ENCODE peak calls at places on chromosomes 12 and 14, in eight cellular contexts. E, O, Q, C, Z, B, S and P are unnamed samples.

GRCh38 chr14:86640288-86640687 is 1110.3 kb downstream of the FLRT2 start:
- DNase-seq in E (no peak), O (no peak), Q (no peak), C (no peak), Z (no peak), B (no peak), S (no peak), P (no peak)

GRCh38 chr12:43480591-43480990 is 71.4 kb downstream of the ADAMTS20 start:
- DNase-seq in E (no peak), O (no peak), Q (no peak), C (no peak), Z (no peak), B (no peak), S (no peak), P (no peak)

GRCh38 chr12:15829949-15830348 is 40.8 kb upstream of the EPS8 start:
- DNase-seq in E (no peak), O (no peak), Q (peak), C (no peak), Z (peak), B (no peak), S (peak), P (no peak)

GRCh38 chr12:104669851-104670337 is 213.1 kb downstream of the CHST11 start:
- DNase-seq in E (no peak), O (no peak), Q (peak), C (no peak), Z (peak), B (peak), S (peak), P (peak)

GRCh38 chr12:118377891-118378470 is 1.6 kb downstream of the SUDS3 start:
- DNase-seq in E (peak), O (peak), Q (peak), C (peak), Z (peak), B (peak), S (peak), P (peak)

GRCh38 chr12:53378705-53379388 is 1.1 kb upstream of the SP1 start:
- DNase-seq in E (no peak), O (no peak), Q (no peak), C (no peak), Z (no peak), B (no peak), S (no peak), P (peak)

GRCh38 chr12:13734753-13735152 is 246.6 kb downstream of the GRIN2B start:
- DNase-seq in E (no peak), O (no peak), Q (no peak), C (no peak), Z (peak), B (no peak), S (no peak), P (no peak)

GRCh38 chr12:94244165-94245133 is 96.1 kb downstream of the PLXNC1 start:
- DNase-seq in E (no peak), O (no peak), Q (no peak), C (no peak), Z (no peak), B (peak), S (no peak), P (no peak)

GRCh38 chr14:22882529-22883190 is 362 bp upstream of the REM2 start:
- DNase-seq in E (peak), O (peak), Q (no peak), C (peak), Z (peak), B (no peak), S (peak), P (peak)

GRCh38 chr12:87155616-87156015 is 873.6 kb downstream of the C12orf50 start:
- DNase-seq in E (no peak), O (no peak), Q (no peak), C (no peak), Z (peak), B (no peak), S (peak), P (peak)

GRCh38 chr12:116933101-116933500 is 22.4 kb downstream of the FBXW8 start:
- DNase-seq in E (no peak), O (no peak), Q (no peak), C (no peak), Z (no peak), B (no peak), S (no peak), P (no peak)

GRCh38 chr14:85622106-85622505 is 92.2 kb downstream of the FLRT2 start:
- DNase-seq in E (no peak), O (no peak), Q (no peak), C (no peak), Z (peak), B (no peak), S (no peak), P (no peak)

GRCh38 chr14:91117960-91118359 is 4.1 kb downstream of the DGLUCY start:
- DNase-seq in E (no peak), O (no peak), Q (no peak), C (no peak), Z (no peak), B (no peak), S (no peak), P (no peak)

GRCh38 chr12:14560904-14561574 is 6.6 kb downstream of the PLBD1 start:
- DNase-seq in E (no peak), O (peak), Q (no peak), C (no peak), Z (no peak), B (no peak), S (no peak), P (no peak)

DNA sequence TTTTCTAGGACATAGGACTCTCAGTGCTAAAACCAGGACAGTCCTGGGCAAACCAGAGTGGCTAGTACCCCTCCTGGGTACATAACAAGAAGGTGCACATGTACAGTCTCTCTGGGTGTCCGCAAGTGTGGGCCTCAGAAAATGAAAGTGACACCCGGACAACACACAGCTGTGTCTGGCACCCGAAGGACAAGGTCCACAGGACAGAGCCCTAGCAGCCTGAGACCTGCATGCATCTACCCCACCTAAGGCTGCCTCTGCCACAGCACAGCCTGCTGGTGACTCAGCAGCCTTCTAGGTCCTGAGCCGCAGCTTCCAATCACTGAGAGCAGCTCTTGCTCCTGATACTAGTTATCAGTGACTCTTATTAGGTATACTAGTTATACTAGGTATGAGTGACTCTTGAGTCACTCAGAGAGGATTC is 784.1 kb upstream of the TBX3 start:
- DNase-seq in E (no peak), O (no peak), Q (no peak), C (no peak), Z (peak), B (no peak), S (no peak), P (no peak)
- TF ChIP-seq CTCF in E (no peak), O (no peak), Q (no peak), C (no peak), Z (no peak), B (no peak), S (peak), P (no peak)

DNA sequence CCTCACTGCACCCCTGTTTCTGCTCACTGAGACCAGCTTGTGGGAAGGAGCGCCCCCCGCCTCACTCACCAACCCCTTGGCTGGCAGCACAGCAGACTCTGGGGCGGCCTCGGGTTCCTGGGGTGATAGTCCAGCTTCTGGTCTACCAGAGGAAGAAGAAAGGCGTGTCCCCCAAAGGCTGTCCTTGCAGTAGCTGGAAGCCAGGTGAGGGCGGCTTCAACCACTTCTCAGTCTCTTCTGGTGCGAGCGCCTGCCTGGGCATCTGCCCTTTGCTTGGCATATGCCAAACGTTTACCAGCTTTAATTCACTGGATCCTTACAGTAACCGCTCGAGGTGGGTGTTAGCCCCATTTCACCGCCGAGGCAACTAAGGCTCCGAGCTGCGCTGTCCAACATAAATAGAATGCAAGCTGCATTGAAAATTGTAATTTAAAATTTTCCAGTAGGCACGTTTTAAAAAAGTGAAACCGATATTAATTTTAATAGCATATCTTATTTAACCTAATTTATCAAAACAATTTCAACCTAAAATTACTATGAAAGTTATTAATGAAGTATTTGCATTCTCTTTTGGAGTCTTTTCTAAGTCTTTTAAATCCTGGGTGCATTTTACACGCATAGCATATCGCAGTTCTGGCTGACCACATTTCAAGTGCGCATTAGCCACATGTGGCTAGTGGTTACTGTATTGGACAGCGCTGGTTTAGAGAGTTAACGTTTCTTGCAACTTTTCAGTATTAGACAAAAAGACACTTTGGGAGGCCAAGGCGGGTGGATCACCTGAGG is 872 bp downstream of the FAM177A1 start:
- DNase-seq in E (no peak), O (no peak), Q (no peak), C (no peak), Z (peak), B (no peak), S (peak), P (peak)
- TF ChIP-seq CTCF in E (no peak), O (no peak), Q (no peak), C (no peak), Z (no peak), B (no peak), S (no peak), P (no peak)

DNA sequence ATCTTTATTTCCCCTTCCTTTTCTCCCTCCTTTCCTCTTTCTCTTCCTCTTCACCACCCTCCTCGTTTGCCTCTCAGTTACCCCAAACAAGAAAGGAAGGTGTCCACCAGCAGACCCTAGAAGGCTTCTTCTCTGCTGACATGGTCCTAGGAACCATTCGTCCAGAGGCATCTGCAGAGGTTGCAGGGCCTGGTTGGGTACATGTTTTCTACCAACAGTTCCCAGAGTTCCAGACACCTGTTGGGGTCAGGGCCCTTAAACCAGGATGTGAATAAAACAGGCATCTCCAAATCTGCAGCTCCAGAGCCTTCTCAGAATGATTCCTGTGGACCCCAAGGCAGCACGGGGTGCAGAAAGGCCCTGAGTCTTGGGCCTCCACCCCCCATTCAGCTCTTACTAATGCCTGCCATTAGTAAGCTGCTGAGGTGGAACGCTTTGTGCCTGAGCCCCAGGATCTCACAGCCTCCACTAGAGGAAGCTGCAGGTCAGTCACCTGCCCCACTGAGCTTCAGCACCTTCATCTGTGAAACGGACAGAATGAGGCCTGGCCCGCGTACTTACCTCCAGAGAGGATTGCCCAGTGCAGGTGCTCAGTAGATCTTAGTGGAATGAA is 130.4 kb downstream of the DICER1 start:
- DNase-seq in E (no peak), O (no peak), Q (no peak), C (no peak), Z (no peak), B (no peak), S (no peak), P (no peak)
- TF ChIP-seq CTCF in E (no peak), O (no peak), Q (no peak), C (no peak), Z (no peak), B (no peak), S (no peak), P (no peak)

GRCh38 chr14:37889087-37889486 is 293.7 kb downstream of the TTC6 start:
- DNase-seq in E (no peak), O (no peak), Q (peak), C (no peak), Z (no peak), B (no peak), S (peak), P (no peak)

GRCh38 chr14:37888234-37888633 is 292.8 kb downstream of the TTC6 start:
- DNase-seq in E (no peak), O (no peak), Q (no peak), C (no peak), Z (no peak), B (no peak), S (no peak), P (no peak)

GRCh38 chr14:37894463-37894862 is 299.0 kb downstream of the TTC6 start:
- DNase-seq in E (no peak), O (no peak), Q (no peak), C (no peak), Z (no peak), B (no peak), S (no peak), P (no peak)

GRCh38 chr14:37890095-37890494 is 294.7 kb downstream of the TTC6 start:
- DNase-seq in E (no peak), O (no peak), Q (no peak), C (no peak), Z (no peak), B (no peak), S (no peak), P (no peak)
- TF ChIP-seq CTCF in E (peak), O (peak), Q (no peak), C (peak), Z (no peak), B (no peak), S (no peak), P (no peak)

DNA sequence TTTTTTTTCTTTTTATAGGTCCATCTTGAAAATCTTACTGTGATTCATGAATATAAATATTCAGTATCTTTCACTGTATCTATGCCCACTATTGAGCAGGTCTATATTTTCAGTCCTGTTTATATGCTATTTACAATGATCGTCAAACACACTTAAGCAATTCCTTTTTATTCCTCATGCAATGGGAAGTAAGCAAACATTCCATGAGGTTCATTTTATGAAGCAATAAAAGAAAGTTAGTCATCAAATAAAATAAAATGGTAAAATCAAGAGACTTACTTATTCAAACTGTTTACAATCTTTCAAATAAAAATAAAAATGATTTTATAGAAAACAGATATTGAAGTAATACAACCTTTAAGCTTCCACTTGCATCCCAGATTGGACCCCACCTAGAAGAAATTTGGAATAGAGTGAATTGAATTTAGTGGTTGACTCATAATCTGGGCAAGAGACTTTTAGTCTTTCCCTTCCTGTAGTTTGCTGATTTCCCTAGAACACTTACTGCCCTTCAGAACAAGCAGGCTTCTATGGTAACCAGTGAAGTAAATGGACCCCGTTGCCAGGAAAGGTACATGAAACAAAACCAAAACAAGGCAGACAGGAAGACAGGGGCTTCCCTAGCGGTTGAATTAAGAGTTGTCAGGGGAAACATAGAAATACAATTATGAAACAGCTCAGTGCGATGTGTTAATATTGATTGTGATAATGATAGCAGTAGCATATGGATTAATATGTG is 241.0 kb upstream of the ATP2B1 start:
- DNase-seq in E (no peak), O (peak), Q (peak), C (peak), Z (peak), B (peak), S (peak), P (peak)
- TF ChIP-seq CTCF in E (no peak), O (peak), Q (peak), C (no peak), Z (no peak), B (peak), S (peak), P (peak)

GRCh38 chr12:12181516-12181915 is 85.3 kb downstream of the LRP6 start:
- DNase-seq in E (no peak), O (no peak), Q (no peak), C (no peak), Z (peak), B (no peak), S (peak), P (no peak)

GRCh38 chr12:12180136-12180535 is 86.7 kb downstream of the LRP6 start:
- DNase-seq in E (no peak), O (no peak), Q (no peak), C (no peak), Z (no peak), B (no peak), S (no peak), P (no peak)

GRCh38 chr12:12180575-12180974 is 86.3 kb downstream of the LRP6 start:
- DNase-seq in E (no peak), O (no peak), Q (no peak), C (no peak), Z (no peak), B (no peak), S (no peak), P (no peak)

GRCh38 chr12:12185424-12185823 is 81.4 kb downstream of the LRP6 start:
- DNase-seq in E (no peak), O (no peak), Q (no peak), C (no peak), Z (no peak), B (no peak), S (no peak), P (no peak)

DNA sequence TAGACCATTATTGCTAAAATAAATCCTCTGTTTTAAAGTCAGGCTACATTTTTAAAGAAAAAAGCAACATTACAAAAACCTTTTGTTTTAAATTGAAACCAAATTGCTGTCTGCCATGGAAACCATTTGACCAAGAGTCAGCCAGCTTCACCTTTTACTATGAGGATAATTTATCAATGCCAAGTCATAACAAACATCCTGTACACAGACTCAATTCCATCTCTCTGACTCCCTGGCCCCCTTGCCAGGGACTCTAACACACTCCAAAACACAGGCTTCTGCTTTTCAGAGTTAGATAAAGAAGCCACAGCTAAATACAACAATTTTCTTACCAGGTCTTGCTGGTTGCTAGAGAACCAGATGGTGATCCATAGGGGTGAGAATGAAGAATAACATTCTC is 83.9 kb downstream of the LRP6 start:
- DNase-seq in E (no peak), O (peak), Q (no peak), C (no peak), Z (no peak), B (no peak), S (peak), P (no peak)
- TF ChIP-seq CTCF in E (no peak), O (no peak), Q (no peak), C (no peak), Z (no peak), B (no peak), S (no peak), P (no peak)